ENCODE peak calls at places on chromosomes 4 and X, in four cellular contexts. K is fibroblast of lung; S is fibroblast of mammary gland; M is stimulated activated naive B cell treated with anti-CD40 and anti-IgM and Interleukin-4, amounts not matched to agents 10 μg/mL and 1 μg/mL and 100 μg/mL, for 72 hours. Q is an unnamed sample.

GRCh38 chr4:51923343-51923742 is 80.4 kb downstream of the DCUN1D4 start:
- DNase-seq in M (no peak), K (no peak), S (no peak), Q (no peak)

GRCh38 chr4:105651879-105652640 is 56.4 kb downstream of the INTS12 start:
- DNase-seq in K (no peak), M (no peak), S (no peak), Q (no peak)

GRCh38 chr4:180106122-180106521 is 2137.1 kb upstream of the TENM3 start:
- DNase-seq in M (no peak), S (peak; percentile 6), K (peak; percentile 51), Q (no peak)

GRCh38 chr4:6152879-6153705 is 47.3 kb downstream of the JAKMIP1 start:
- DNase-seq in S (no peak), K (no peak), M (no peak), Q (no peak)

GRCh38 chrX:9340619-9341304 is 124.1 kb upstream of the TBL1X start:
- DNase-seq in S (peak; percentile 42), M (peak; percentile 26), K (peak; percentile 70), Q (no peak)

GRCh38 chrX:120459313-120459712 is 9.8 kb downstream of the LAMP2 start:
- DNase-seq in K (no peak), M (no peak), S (no peak), Q (no peak)

GRCh38 chr4:158371158-158371557 is 150.5 kb upstream of the RXFP1 start:
- DNase-seq in M (no peak), S (peak; percentile 49), K (peak; percentile 55), Q (no peak)

GRCh38 chr4:160175064-160175643 is 1072.3 kb downstream of the RAPGEF2 start:
- DNase-seq in M (no peak), K (peak; percentile 1), S (no peak), Q (no peak)

GRCh38 chr4:6233943-6234342 is 33.6 kb upstream of the JAKMIP1 start:
- DNase-seq in S (no peak), M (no peak), K (no peak), Q (no peak)

GRCh38 chrX:3501833-3502535 is 155.5 kb upstream of the MXRA5 start:
- DNase-seq in K (peak; percentile 89), S (peak; percentile 50), M (no peak), Q (no peak)

GRCh38 chr4:9898596-9899345 is 117.3 kb downstream of the DRD5 start:
- DNase-seq in K (no peak), M (no peak), S (peak; percentile 13), Q (peak; percentile 8)